ENCODE peak calls at places on chromosome 1, in four cellular contexts. One of them, this sample, is unnamed.

GRCh38 chr1:213531369-213532310 is 456.1 kb upstream of the PROX1 start:
- DNase-seq in colonic mucosa: no peak
- DNase-seq in mesenteric fat pad: no peak
- DNase-seq in transverse colon: no peak
- DNase-seq in this sample: no peak

GRCh38 chr1:41373373-41373772 is 12.1 kb downstream of the FOXO6 start:
- DNase-seq in colonic mucosa: no peak
- DNase-seq in mesenteric fat pad: no peak
- DNase-seq in transverse colon: no peak
- DNase-seq in this sample: no peak

GRCh38 chr1:38000529-38001453 is 4.5 kb downstream of the FHL3 start:
- DNase-seq in colonic mucosa: no peak
- DNase-seq in mesenteric fat pad: peak
- DNase-seq in transverse colon: no peak
- DNase-seq in this sample: peak

GRCh38 chr1:150484861-150485260 is 2.4 kb upstream of the TARS2 start:
- DNase-seq in colonic mucosa: no peak
- DNase-seq in mesenteric fat pad: peak
- DNase-seq in transverse colon: no peak
- DNase-seq in this sample: peak

GRCh38 chr1:26799479-26800133 is 11.9 kb downstream of the PIGV start:
- DNase-seq in colonic mucosa: no peak
- DNase-seq in mesenteric fat pad: no peak
- DNase-seq in transverse colon: peak
- DNase-seq in this sample: no peak

GRCh38 chr1:204202481-204202880 is 6.2 kb upstream of the KISS1 start:
- DNase-seq in colonic mucosa: no peak
- DNase-seq in mesenteric fat pad: peak
- DNase-seq in transverse colon: no peak
- DNase-seq in this sample: no peak

GRCh38 chr1:5200006-5200405 is 545.6 kb downstream of the AJAP1 start:
- DNase-seq in colonic mucosa: no peak
- DNase-seq in mesenteric fat pad: no peak
- DNase-seq in transverse colon: no peak
- DNase-seq in this sample: no peak

GRCh38 chr1:58465176-58465575 is 81.3 kb downstream of the OMA1 start:
- DNase-seq in colonic mucosa: no peak
- DNase-seq in mesenteric fat pad: no peak
- DNase-seq in transverse colon: no peak
- DNase-seq in this sample: no peak

GRCh38 chr1:66366618-66367017 is 167.3 kb upstream of the SGIP1 start:
- DNase-seq in colonic mucosa: no peak
- DNase-seq in mesenteric fat pad: no peak
- DNase-seq in transverse colon: no peak
- DNase-seq in this sample: no peak

GRCh38 chr1:20793236-20793635 is 6.1 kb upstream of the HP1BP3 start:
- DNase-seq in colonic mucosa: no peak
- DNase-seq in mesenteric fat pad: no peak
- DNase-seq in transverse colon: no peak
- DNase-seq in this sample: no peak